ENCODE peak calls at places on chromosomes 6 and 20, in nine cellular contexts. One of them, this sample, is unnamed.

GRCh38 chr6:57294829-57295228 is 22.6 kb upstream of the PRIM2 start:
- DNase-seq in left colon: no peak
- DNase-seq in ACHN: no peak
- DNase-seq in H54: no peak
- DNase-seq in NCI-H1105 treated with DMSO at 0.1 percent for 48 hours: no peak
- DNase-seq in renal cortical epithelial cell: no peak
- DNase-seq in immature natural killer cell: no peak
- DNase-seq in nephron progenitor cell: no peak
- DNase-seq in posterior vena cava: no peak
- DNase-seq in this sample: no peak

GRCh38 chr6:132443206-132443605 is 41.9 kb upstream of the MOXD1 start:
- DNase-seq in left colon: no peak
- DNase-seq in ACHN: no peak
- DNase-seq in H54: no peak
- DNase-seq in NCI-H1105 treated with DMSO at 0.1 percent for 48 hours: no peak
- DNase-seq in renal cortical epithelial cell: peak
- DNase-seq in immature natural killer cell: no peak
- DNase-seq in nephron progenitor cell: no peak
- DNase-seq in posterior vena cava: no peak
- DNase-seq in this sample: no peak

GRCh38 chr6:53615633-53616449 is 49.7 kb downstream of the KLHL31 start:
- DNase-seq in left colon: peak
- DNase-seq in ACHN: peak
- DNase-seq in H54: peak
- DNase-seq in NCI-H1105 treated with DMSO at 0.1 percent for 48 hours: no peak
- DNase-seq in renal cortical epithelial cell: peak
- DNase-seq in immature natural killer cell: no peak
- DNase-seq in nephron progenitor cell: no peak
- DNase-seq in posterior vena cava: no peak
- DNase-seq in this sample: peak

GRCh38 chr6:44078795-44079671 is 48.2 kb downstream of the MRPL14 start:
- DNase-seq in left colon: peak
- DNase-seq in ACHN: peak
- DNase-seq in H54: peak
- DNase-seq in NCI-H1105 treated with DMSO at 0.1 percent for 48 hours: no peak
- DNase-seq in renal cortical epithelial cell: peak
- DNase-seq in immature natural killer cell: peak
- DNase-seq in nephron progenitor cell: peak
- DNase-seq in posterior vena cava: no peak
- DNase-seq in this sample: peak

GRCh38 chr6:144319193-144319592 is 34.1 kb downstream of the UTRN start:
- DNase-seq in left colon: no peak
- DNase-seq in ACHN: no peak
- DNase-seq in H54: no peak
- DNase-seq in NCI-H1105 treated with DMSO at 0.1 percent for 48 hours: no peak
- DNase-seq in renal cortical epithelial cell: no peak
- DNase-seq in immature natural killer cell: no peak
- DNase-seq in nephron progenitor cell: no peak
- DNase-seq in posterior vena cava: no peak
- DNase-seq in this sample: no peak

GRCh38 chr20:62900692-62901584 is 25.4 kb downstream of the DIDO1 start:
- DNase-seq in left colon: peak
- DNase-seq in ACHN: no peak
- DNase-seq in H54: no peak
- DNase-seq in NCI-H1105 treated with DMSO at 0.1 percent for 48 hours: peak
- DNase-seq in renal cortical epithelial cell: peak
- DNase-seq in immature natural killer cell: no peak
- DNase-seq in nephron progenitor cell: no peak
- DNase-seq in posterior vena cava: peak
- DNase-seq in this sample: peak

GRCh38 chr6:144730088-144730640 is 445.0 kb downstream of the UTRN start:
- DNase-seq in left colon: no peak
- DNase-seq in ACHN: no peak
- DNase-seq in H54: no peak
- DNase-seq in NCI-H1105 treated with DMSO at 0.1 percent for 48 hours: no peak
- DNase-seq in renal cortical epithelial cell: no peak
- DNase-seq in immature natural killer cell: no peak
- DNase-seq in nephron progenitor cell: no peak
- DNase-seq in posterior vena cava: no peak
- DNase-seq in this sample: no peak

GRCh38 chr20:20130399-20130798 is 78.1 kb downstream of the CFAP61 start:
- DNase-seq in left colon: no peak
- DNase-seq in ACHN: peak
- DNase-seq in H54: no peak
- DNase-seq in NCI-H1105 treated with DMSO at 0.1 percent for 48 hours: peak
- DNase-seq in renal cortical epithelial cell: peak
- DNase-seq in immature natural killer cell: peak
- DNase-seq in nephron progenitor cell: no peak
- DNase-seq in posterior vena cava: no peak
- DNase-seq in this sample: peak

GRCh38 chr6:12593720-12594540 is 122.6 kb upstream of the PHACTR1 start:
- DNase-seq in left colon: no peak
- DNase-seq in ACHN: no peak
- DNase-seq in H54: no peak
- DNase-seq in NCI-H1105 treated with DMSO at 0.1 percent for 48 hours: no peak
- DNase-seq in renal cortical epithelial cell: peak
- DNase-seq in immature natural killer cell: no peak
- DNase-seq in nephron progenitor cell: no peak
- DNase-seq in posterior vena cava: no peak
- DNase-seq in this sample: no peak

GRCh38 chr20:400451-401275 is 7.4 kb upstream of the RBCK1 start:
- DNase-seq in left colon: no peak
- DNase-seq in ACHN: peak
- DNase-seq in H54: no peak
- DNase-seq in NCI-H1105 treated with DMSO at 0.1 percent for 48 hours: no peak
- DNase-seq in renal cortical epithelial cell: peak
- DNase-seq in immature natural killer cell: no peak
- DNase-seq in nephron progenitor cell: no peak
- DNase-seq in posterior vena cava: no peak
- DNase-seq in this sample: peak

GRCh38 chr6:167721291-167721690 is 105.4 kb upstream of the AFDN start:
- DNase-seq in left colon: no peak
- DNase-seq in ACHN: no peak
- DNase-seq in H54: no peak
- DNase-seq in NCI-H1105 treated with DMSO at 0.1 percent for 48 hours: no peak
- DNase-seq in renal cortical epithelial cell: no peak
- DNase-seq in immature natural killer cell: no peak
- DNase-seq in nephron progenitor cell: no peak
- DNase-seq in posterior vena cava: no peak
- DNase-seq in this sample: no peak

GRCh38 chr20:889932-890463 is 26.1 kb downstream of the ANGPT4 start:
- DNase-seq in left colon: no peak
- DNase-seq in ACHN: no peak
- DNase-seq in H54: no peak
- DNase-seq in NCI-H1105 treated with DMSO at 0.1 percent for 48 hours: no peak
- DNase-seq in renal cortical epithelial cell: no peak
- DNase-seq in immature natural killer cell: no peak
- DNase-seq in nephron progenitor cell: no peak
- DNase-seq in posterior vena cava: peak
- DNase-seq in this sample: no peak

GRCh38 chr20:48846516-48847492 is 19.0 kb upstream of the PREX1 start:
- DNase-seq in left colon: no peak
- DNase-seq in ACHN: no peak
- DNase-seq in H54: no peak
- DNase-seq in NCI-H1105 treated with DMSO at 0.1 percent for 48 hours: no peak
- DNase-seq in renal cortical epithelial cell: no peak
- DNase-seq in immature natural killer cell: no peak
- DNase-seq in nephron progenitor cell: peak
- DNase-seq in posterior vena cava: no peak
- DNase-seq in this sample: peak

GRCh38 chr6:76694779-76695178 is 622.3 kb upstream of the IMPG1 start:
- DNase-seq in left colon: no peak
- DNase-seq in ACHN: no peak
- DNase-seq in H54: no peak
- DNase-seq in NCI-H1105 treated with DMSO at 0.1 percent for 48 hours: no peak
- DNase-seq in renal cortical epithelial cell: no peak
- DNase-seq in immature natural killer cell: no peak
- DNase-seq in nephron progenitor cell: no peak
- DNase-seq in posterior vena cava: no peak
- DNase-seq in this sample: no peak

GRCh38 chr6:44156494-44157151 is 2.0 kb upstream of the CAPN11 start:
- DNase-seq in left colon: no peak
- DNase-seq in ACHN: no peak
- DNase-seq in H54: no peak
- DNase-seq in NCI-H1105 treated with DMSO at 0.1 percent for 48 hours: no peak
- DNase-seq in renal cortical epithelial cell: no peak
- DNase-seq in immature natural killer cell: no peak
- DNase-seq in nephron progenitor cell: no peak
- DNase-seq in posterior vena cava: no peak
- DNase-seq in this sample: no peak

GRCh38 chr6:160360955-160361354 is 12.8 kb downstream of the SLC22A3 start:
- DNase-seq in left colon: no peak
- DNase-seq in ACHN: no peak
- DNase-seq in H54: no peak
- DNase-seq in NCI-H1105 treated with DMSO at 0.1 percent for 48 hours: no peak
- DNase-seq in renal cortical epithelial cell: no peak
- DNase-seq in immature natural killer cell: no peak
- DNase-seq in nephron progenitor cell: no peak
- DNase-seq in posterior vena cava: no peak
- DNase-seq in this sample: no peak

GRCh38 chr6:149230729-149231434 is 86.6 kb upstream of the TAB2 start:
- DNase-seq in left colon: no peak
- DNase-seq in ACHN: no peak
- DNase-seq in H54: no peak
- DNase-seq in NCI-H1105 treated with DMSO at 0.1 percent for 48 hours: no peak
- DNase-seq in renal cortical epithelial cell: no peak
- DNase-seq in immature natural killer cell: no peak
- DNase-seq in nephron progenitor cell: no peak
- DNase-seq in posterior vena cava: no peak
- DNase-seq in this sample: no peak

GRCh38 chr20:51416532-51417244 is 125.8 kb downstream of the NFATC2 start:
- DNase-seq in left colon: no peak
- DNase-seq in ACHN: no peak
- DNase-seq in H54: no peak
- DNase-seq in NCI-H1105 treated with DMSO at 0.1 percent for 48 hours: no peak
- DNase-seq in renal cortical epithelial cell: no peak
- DNase-seq in immature natural killer cell: peak
- DNase-seq in nephron progenitor cell: no peak
- DNase-seq in posterior vena cava: no peak
- DNase-seq in this sample: no peak

GRCh38 chr6:159097256-159097655 is 52.5 kb upstream of the TAGAP start:
- DNase-seq in left colon: no peak
- DNase-seq in ACHN: no peak
- DNase-seq in H54: no peak
- DNase-seq in NCI-H1105 treated with DMSO at 0.1 percent for 48 hours: no peak
- DNase-seq in renal cortical epithelial cell: no peak
- DNase-seq in immature natural killer cell: no peak
- DNase-seq in nephron progenitor cell: no peak
- DNase-seq in posterior vena cava: no peak
- DNase-seq in this sample: no peak

GRCh38 chr6:27553123-27553904 is 80.4 kb upstream of the ZNF184 start:
- DNase-seq in left colon: no peak
- DNase-seq in ACHN: peak
- DNase-seq in H54: no peak
- DNase-seq in NCI-H1105 treated with DMSO at 0.1 percent for 48 hours: peak
- DNase-seq in renal cortical epithelial cell: no peak
- DNase-seq in immature natural killer cell: no peak
- DNase-seq in nephron progenitor cell: peak
- DNase-seq in posterior vena cava: no peak
- DNase-seq in this sample: peak

GRCh38 chr6:163772701-163773100 is 358.2 kb downstream of the QKI start:
- DNase-seq in left colon: no peak
- DNase-seq in ACHN: no peak
- DNase-seq in H54: no peak
- DNase-seq in NCI-H1105 treated with DMSO at 0.1 percent for 48 hours: no peak
- DNase-seq in renal cortical epithelial cell: no peak
- DNase-seq in immature natural killer cell: no peak
- DNase-seq in nephron progenitor cell: no peak
- DNase-seq in posterior vena cava: no peak
- DNase-seq in this sample: no peak

GRCh38 chr6:15382089-15382488 is 136.2 kb downstream of the JARID2 start:
- DNase-seq in left colon: no peak
- DNase-seq in ACHN: no peak
- DNase-seq in H54: no peak
- DNase-seq in NCI-H1105 treated with DMSO at 0.1 percent for 48 hours: no peak
- DNase-seq in renal cortical epithelial cell: no peak
- DNase-seq in immature natural killer cell: no peak
- DNase-seq in nephron progenitor cell: no peak
- DNase-seq in posterior vena cava: no peak
- DNase-seq in this sample: no peak

GRCh38 chr20:33859157-33859695 is 48.1 kb downstream of the CHMP4B start:
- DNase-seq in left colon: no peak
- DNase-seq in ACHN: no peak
- DNase-seq in H54: no peak
- DNase-seq in NCI-H1105 treated with DMSO at 0.1 percent for 48 hours: no peak
- DNase-seq in renal cortical epithelial cell: peak
- DNase-seq in immature natural killer cell: no peak
- DNase-seq in nephron progenitor cell: no peak
- DNase-seq in posterior vena cava: no peak
- DNase-seq in this sample: peak

GRCh38 chr20:38523697-38524096 is 51.1 kb downstream of the RALGAPB start:
- DNase-seq in left colon: no peak
- DNase-seq in ACHN: peak
- DNase-seq in H54: peak
- DNase-seq in NCI-H1105 treated with DMSO at 0.1 percent for 48 hours: no peak
- DNase-seq in renal cortical epithelial cell: peak
- DNase-seq in immature natural killer cell: no peak
- DNase-seq in nephron progenitor cell: no peak
- DNase-seq in posterior vena cava: no peak
- DNase-seq in this sample: no peak